ENCODE peak calls at places on chromosomes 1 and 21, in six cellular contexts. N is ELR; Y is naive thymus-derived CD8-positive, alpha-beta T cell; G is LoVo; U is Ammon's horn; Q is astrocyte of the spinal cord. V is an unnamed sample.

GRCh38 chr1:42013881-42014470 is 95.3 kb upstream of the HIVEP3 start:
- DNase-seq in N (no peak), Y (no peak), G (no peak), U (peak), Q (no peak), V (no peak)

GRCh38 chr1:222975472-222976122 is 160.8 kb downstream of the DISP1 start:
- DNase-seq in N (peak), Y (no peak), G (no peak), U (no peak), Q (no peak), V (no peak)

GRCh38 chr1:48203287-48203900 is 19.1 kb upstream of the SLC5A9 start:
- DNase-seq in N (peak), Y (peak), G (peak), U (peak), Q (peak), V (no peak)

GRCh38 chr1:43933386-43934278 is at the start of gene ARTN:
- DNase-seq in N (peak), Y (no peak), G (no peak), U (no peak), Q (no peak), V (no peak)

GRCh38 chr1:154595621-154596020 is 12.4 kb downstream of the ADAR start:
- DNase-seq in N (peak), Y (no peak), G (no peak), U (no peak), Q (peak), V (no peak)

GRCh38 chr1:27356628-27357280 is 10.0 kb downstream of the MAP3K6 start:
- DNase-seq in N (no peak), Y (no peak), G (no peak), U (no peak), Q (no peak), V (peak)

GRCh38 chr1:10730985-10731384 is 65.5 kb downstream of the CASZ1 start:
- DNase-seq in N (peak), Y (no peak), G (peak), U (no peak), Q (peak), V (no peak)

GRCh38 chr1:109821831-109822745 is 58.4 kb upstream of the EPS8L3 start:
- DNase-seq in N (peak), Y (no peak), G (no peak), U (no peak), Q (peak), V (no peak)

GRCh38 chr1:201583663-201584062 is 44.7 kb downstream of the NAV1 start:
- DNase-seq in N (no peak), Y (no peak), G (no peak), U (no peak), Q (no peak), V (no peak)

GRCh38 chr1:212219679-212220463 is 65.3 kb upstream of the PPP2R5A start:
- DNase-seq in N (no peak), Y (no peak), G (peak), U (no peak), Q (peak), V (no peak)

GRCh38 chr1:110190282-110190929 is 19.7 kb upstream of the KCNC4 start:
- DNase-seq in N (no peak), Y (no peak), G (peak), U (peak), Q (no peak), V (no peak)

GRCh38 chr1:192795913-192796312 is 12.9 kb upstream of the RGS2 start:
- DNase-seq in N (no peak), Y (no peak), G (no peak), U (no peak), Q (no peak), V (no peak)

GRCh38 chr1:45205000-45205909 is 1.1 kb downstream of the ZSWIM5 start:
- DNase-seq in N (peak), Y (peak), G (peak), U (peak), Q (peak), V (peak)

GRCh38 chr1:154598871-154599635 is 8.9 kb downstream of the ADAR start:
- DNase-seq in N (no peak), Y (no peak), G (no peak), U (peak), Q (peak), V (no peak)

GRCh38 chr1:172949096-172949495 is 101.6 kb downstream of the TNFSF18 start:
- DNase-seq in N (no peak), Y (no peak), G (no peak), U (no peak), Q (no peak), V (no peak)

GRCh38 chr1:29317063-29317915 is 81.0 kb downstream of the PTPRU start:
- DNase-seq in N (no peak), Y (no peak), G (no peak), U (no peak), Q (no peak), V (no peak)

GRCh38 chr1:74766579-74766978 is 33.6 kb downstream of the TYW3 start:
- DNase-seq in N (peak), Y (no peak), G (no peak), U (no peak), Q (peak), V (no peak)

GRCh38 chr1:204647114-204647804 is 38.3 kb downstream of the LRRN2 start:
- DNase-seq in N (peak), Y (no peak), G (peak), U (peak), Q (peak), V (no peak)

GRCh38 chr1:46615735-46616134 is 876 bp downstream of the MOB3C start:
- DNase-seq in N (peak), Y (no peak), G (no peak), U (no peak), Q (no peak), V (no peak)

GRCh38 chr1:198959676-198960075 is 320.8 kb downstream of the PTPRC start:
- DNase-seq in N (no peak), Y (no peak), G (no peak), U (no peak), Q (no peak), V (no peak)

GRCh38 chr1:180343931-180344406 is 113.9 kb downstream of the LHX4 start:
- DNase-seq in N (no peak), Y (no peak), G (peak), U (peak), Q (peak), V (no peak)

GRCh38 chr1:208028526-208028925 is 117.6 kb upstream of the CD34 start:
- DNase-seq in N (peak), Y (no peak), G (no peak), U (no peak), Q (no peak), V (no peak)

GRCh38 chr1:239633432-239633831 is 247.1 kb downstream of the CHRM3 start:
- DNase-seq in N (no peak), Y (no peak), G (no peak), U (no peak), Q (no peak), V (no peak)

GRCh38 chr1:213683529-213683928 is 304.2 kb upstream of the PROX1 start:
- DNase-seq in N (no peak), Y (no peak), G (no peak), U (no peak), Q (no peak), V (no peak)

GRCh38 chr1:41641483-41641829 is 157.0 kb upstream of the EDN2 start:
- DNase-seq in N (no peak), Y (no peak), G (no peak), U (no peak), Q (no peak), V (no peak)

GRCh38 chr21:43191971-43192370 is 23.2 kb downstream of the CRYAA start:
- DNase-seq in N (no peak), Y (no peak), G (no peak), U (peak), Q (no peak), V (no peak)

GRCh38 chr1:223538921-223539445 is 126.5 kb downstream of the CAPN8 start:
- DNase-seq in N (no peak), Y (no peak), G (no peak), U (peak), Q (no peak), V (no peak)

GRCh38 chr1:202107321-202107761 is 15.4 kb upstream of the GPR37L1 start:
- DNase-seq in N (no peak), Y (no peak), G (peak), U (no peak), Q (no peak), V (no peak)

GRCh38 chr21:34881421-34881820 is 167.7 kb downstream of the RUNX1 start:
- DNase-seq in N (peak), Y (no peak), G (no peak), U (no peak), Q (peak), V (no peak)